ENCODE peak calls at places on chromosomes 3 and 15, in seven cellular contexts. Z is NCI-H1930, E is aorta, X is NT2/D1, D is cerebellar nuclear complex, H is H54, C is naive B cell. W is an unnamed sample.

GRCh38 chr15:65653341-65653740 is 31.6 kb downstream of the SLC24A1 start:
- DNase-seq in Z (no peak), D (no peak), E (no peak), H (no peak), X (no peak), C (no peak), W (peak; percentile 60)

GRCh38 chr3:146187334-146187950 is 26.5 kb upstream of the PLOD2 start:
- DNase-seq in Z (no peak), D (no peak), H (no peak), E (no peak), C (no peak), X (no peak), W (no peak)

GRCh38 chr3:138180375-138181029 is 5.8 kb upstream of the DBR1 start:
- DNase-seq in D (no peak), H (no peak), E (no peak), C (no peak), Z (no peak), X (no peak), W (peak; percentile 27)

GRCh38 chr15:38370079-38370478 is 83.8 kb upstream of the FAM98B start:
- DNase-seq in D (no peak), X (no peak), E (no peak), H (no peak), Z (no peak), C (no peak), W (no peak)

GRCh38 chr15:68682906-68683490 is 104.2 kb downstream of the CORO2B start:
- DNase-seq in H (no peak), X (no peak), C (no peak), D (no peak), E (peak; percentile 28), Z (no peak), W (no peak)

GRCh38 chr3:36393563-36393962 is 13.3 kb downstream of the STAC start:
- DNase-seq in H (no peak), D (no peak), C (no peak), E (no peak), X (no peak), Z (no peak), W (no peak)

GRCh38 chr3:112856537-112856936 is 9.9 kb upstream of the CD200R1L start:
- DNase-seq in H (no peak), D (no peak), E (no peak), X (no peak), Z (no peak), C (peak; percentile 56), W (no peak)

GRCh38 chr15:100400996-100401395 is 59.2 kb upstream of the ADAMTS17 start:
- DNase-seq in C (no peak), Z (no peak), X (no peak), D (no peak), E (no peak), H (no peak), W (no peak)

GRCh38 chr15:58383876-58384275 is 47.9 kb upstream of the LIPC start:
- DNase-seq in Z (no peak), C (no peak), H (no peak), D (no peak), X (peak; percentile 48), E (no peak), W (no peak)

GRCh38 chr15:33021806-33022389 is 172.6 kb downstream of the FMN1 start:
- DNase-seq in Z (no peak), D (no peak), E (no peak), H (peak; percentile 50), X (no peak), C (no peak), W (peak; percentile 69)

GRCh38 chr3:64954995-64955636 is 267.3 kb upstream of the ADAMTS9 start:
- DNase-seq in H (no peak), X (no peak), C (no peak), E (no peak), Z (no peak), D (no peak), W (no peak)

GRCh38 chr3:40104441-40104840 is 205.1 kb upstream of the EIF1B start:
- DNase-seq in H (no peak), E (no peak), C (no peak), Z (no peak), X (no peak), D (no peak), W (no peak)

GRCh38 chr3:72582211-72582878 is 265.9 kb downstream of the SHQ1 start:
- DNase-seq in D (no peak), Z (no peak), H (no peak), E (no peak), C (peak; percentile 76), X (peak; percentile 36), W (no peak)

GRCh38 chr3:47430606-47431005 is 45.1 kb downstream of the SCAP start:
- DNase-seq in E (peak; percentile 36), H (no peak), X (no peak), Z (no peak), C (no peak), D (no peak), W (no peak)

GRCh38 chr15:91099616-91100560 is at the start of gene SV2B:
- DNase-seq in Z (no peak), D (no peak), E (no peak), X (no peak), H (no peak), C (peak; percentile 21), W (no peak)

GRCh38 chr3:59573911-59574310 is 524.1 kb upstream of the CFAP20DC start:
- DNase-seq in X (no peak), Z (no peak), H (no peak), D (no peak), E (no peak), C (no peak), W (peak; percentile 16)

GRCh38 chr15:69463182-69463756 is 10.7 kb downstream of the RPLP1 start:
- DNase-seq in X (no peak), E (no peak), Z (no peak), D (no peak), C (no peak), H (no peak), W (no peak)

GRCh38 chr3:194296448-194296831 is 54.7 kb downstream of the CPN2 start:
- DNase-seq in C (no peak), E (peak; percentile 84), D (no peak), Z (no peak), H (peak; percentile 79), X (peak; percentile 84), W (no peak)

GRCh38 chr15:52295421-52295991 is at the start of gene MYO5C:
- DNase-seq in C (peak; percentile 24), Z (no peak), D (peak; percentile 56), H (no peak), E (peak; percentile 77), X (peak; percentile 44), W (no peak)

GRCh38 chr3:153284282-153284938 is 122.4 kb downstream of the RAP2B start:
- DNase-seq in Z (no peak), X (no peak), H (peak; percentile 33), C (no peak), E (no peak), D (no peak), W (peak; percentile 63)

GRCh38 chr15:77020348-77021087 is 25.6 kb downstream of the PSTPIP1 start:
- DNase-seq in C (no peak), X (no peak), E (no peak), D (no peak), Z (no peak), H (no peak), W (no peak)

GRCh38 chr3:108334698-108335097 is 38.4 kb downstream of the HHLA2 start:
- DNase-seq in H (no peak), X (no peak), E (no peak), C (no peak), D (no peak), Z (no peak), W (no peak)

GRCh38 chr3:71120012-71120411 is 463.5 kb downstream of the FOXP1 start:
- DNase-seq in C (no peak), X (no peak), D (no peak), E (no peak), Z (no peak), H (no peak), W (no peak)

GRCh38 chr3:175329373-175329772 is 470.2 kb downstream of the NAALADL2 start:
- DNase-seq in X (no peak), E (no peak), Z (no peak), D (no peak), H (no peak), C (no peak), W (no peak)

GRCh38 chr15:68655686-68656437 is 77.1 kb downstream of the CORO2B start:
- DNase-seq in D (no peak), E (no peak), X (no peak), Z (no peak), H (no peak), C (no peak), W (no peak)

GRCh38 chr3:186361612-186362408 is at the start of gene DGKG:
- DNase-seq in E (peak; percentile 91), X (no peak), Z (peak; percentile 2), H (peak; percentile 63), C (peak; percentile 57), D (no peak), W (peak; percentile 23)

GRCh38 chr3:126852536-126852935 is 130.4 kb upstream of the PLXNA1 start:
- DNase-seq in X (no peak), E (no peak), Z (no peak), C (no peak), D (no peak), H (no peak), W (no peak)

GRCh38 chr3:116051586-116051985 is 393.7 kb downstream of the LSAMP start:
- DNase-seq in Z (no peak), C (no peak), D (no peak), H (no peak), E (no peak), X (no peak), W (no peak)